ENCODE peak calls at places on chromosomes 6 and 20, in six cellular contexts. Z is IMR-90, P is HepG2, M is GM12878, G is H1, E is K562. F is an unnamed sample.

GRCh38 chr6:102763886-102764285 is 1370.4 kb downstream of the GRIK2 start:
- DNase-seq in Z (no peak), P (no peak), M (no peak), G (no peak), E (no peak), F (no peak)

GRCh38 chr6:113363866-113364265 is 493.3 kb upstream of the MARCKS start:
- DNase-seq in Z (peak), P (no peak), M (no peak), G (no peak), E (no peak), F (no peak)

GRCh38 chr20:32784369-32785080 is 22.3 kb downstream of the DNMT3B start:
- DNase-seq in Z (no peak), P (no peak), M (no peak), G (no peak), E (no peak), F (no peak)

GRCh38 chr6:39778581-39779270 is 13.4 kb upstream of the DAAM2 start:
- DNase-seq in Z (peak), P (no peak), M (no peak), G (no peak), E (no peak), F (no peak)

GRCh38 chr6:32885698-32886286 is 31.8 kb downstream of the PSMB9 start:
- DNase-seq in Z (peak), P (peak), M (peak), G (no peak), E (peak), F (peak)

GRCh38 chr6:30619561-30619960 is 1.9 kb downstream of the MRPS18B start:
- DNase-seq in Z (no peak), P (no peak), M (no peak), G (no peak), E (no peak), F (no peak)

GRCh38 chr6:125983246-125983945 is 2.9 kb upstream of the TRMT11 start:
- DNase-seq in Z (peak), P (no peak), M (no peak), G (no peak), E (no peak), F (no peak)

GRCh38 chr6:24583463-24584389 is 62.3 kb downstream of the KIAA0319 start:
- DNase-seq in Z (peak), P (peak), M (peak), G (peak), E (peak), F (peak)

GRCh38 chr20:20491110-20491783 is 123.3 kb downstream of the INSM1 start:
- DNase-seq in Z (peak), P (no peak), M (no peak), G (no peak), E (no peak), F (no peak)

GRCh38 chr20:25499855-25500434 is 85.4 kb downstream of the NINL start:
- DNase-seq in Z (no peak), P (no peak), M (no peak), G (no peak), E (no peak), F (no peak)

GRCh38 chr6:143405381-143406154 is 44.9 kb downstream of the ADAT2 start:
- DNase-seq in Z (peak), P (no peak), M (no peak), G (no peak), E (no peak), F (no peak)

GRCh38 chr6:116034327-116034726 is 26.4 kb downstream of the FRK start:
- DNase-seq in Z (peak), P (no peak), M (no peak), G (no peak), E (no peak), F (no peak)

GRCh38 chr6:168902075-168902474 is 351.6 kb downstream of the THBS2 start:
- DNase-seq in Z (no peak), P (no peak), M (no peak), G (no peak), E (no peak), F (no peak)
- TF ChIP-seq CEBPB in Z (no peak), P (no peak), M (no peak), G (no peak), E (no peak), F (no peak)

GRCh38 chr20:35286077-35286898 is 1.7 kb upstream of the EIF6 start:
- DNase-seq in Z (no peak), P (peak), M (no peak), G (no peak), E (no peak), F (no peak)

GRCh38 chr20:35284992-35285805 is 627 bp upstream of the EIF6 start:
- DNase-seq in Z (no peak), P (no peak), M (no peak), G (no peak), E (no peak), F (no peak)

GRCh38 chr20:35285806-35286076 is 1.2 kb upstream of the EIF6 start:
- DNase-seq in Z (peak), P (peak), M (no peak), G (no peak), E (peak), F (no peak)

GRCh38 chr20:35283441-35284266 is 918 bp downstream of the EIF6 start:
- DNase-seq in Z (no peak), P (no peak), M (no peak), G (no peak), E (peak), F (no peak)

GRCh38 chr20:35284267-35284991 is at the start of gene EIF6:
- DNase-seq in Z (peak), P (peak), M (peak), G (peak), E (peak), F (peak)
- TF ChIP-seq POLR2A in Z (peak), P (peak), M (peak), G (no peak), E (peak), F (peak)

DNA sequence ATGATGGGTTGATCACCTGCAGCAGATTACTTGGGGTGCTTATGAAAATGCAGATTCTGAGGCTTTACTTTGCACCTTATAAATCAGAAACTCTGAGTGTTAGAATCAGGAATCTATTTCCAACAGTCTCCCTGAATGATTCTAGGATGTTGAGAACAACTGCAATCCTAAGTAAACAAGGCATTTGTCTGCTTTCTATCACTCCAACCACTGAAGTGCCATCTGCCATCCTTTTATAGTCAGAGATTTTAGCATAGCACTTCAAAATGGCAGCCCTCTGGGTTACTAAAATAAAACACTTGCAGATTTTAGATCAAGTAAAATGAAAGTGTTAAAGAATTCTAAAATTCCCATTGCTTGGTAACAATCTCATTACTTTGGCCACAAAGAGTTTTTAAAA is 258.8 kb downstream of the CD109 start:
- DNase-seq in Z (no peak), P (no peak), M (no peak), G (no peak), E (no peak), F (no peak)
- H2AFZ ChIP-seq in Z (no peak), P (no peak), M (no peak), G (no peak), E (no peak), F (no peak)

DNA sequence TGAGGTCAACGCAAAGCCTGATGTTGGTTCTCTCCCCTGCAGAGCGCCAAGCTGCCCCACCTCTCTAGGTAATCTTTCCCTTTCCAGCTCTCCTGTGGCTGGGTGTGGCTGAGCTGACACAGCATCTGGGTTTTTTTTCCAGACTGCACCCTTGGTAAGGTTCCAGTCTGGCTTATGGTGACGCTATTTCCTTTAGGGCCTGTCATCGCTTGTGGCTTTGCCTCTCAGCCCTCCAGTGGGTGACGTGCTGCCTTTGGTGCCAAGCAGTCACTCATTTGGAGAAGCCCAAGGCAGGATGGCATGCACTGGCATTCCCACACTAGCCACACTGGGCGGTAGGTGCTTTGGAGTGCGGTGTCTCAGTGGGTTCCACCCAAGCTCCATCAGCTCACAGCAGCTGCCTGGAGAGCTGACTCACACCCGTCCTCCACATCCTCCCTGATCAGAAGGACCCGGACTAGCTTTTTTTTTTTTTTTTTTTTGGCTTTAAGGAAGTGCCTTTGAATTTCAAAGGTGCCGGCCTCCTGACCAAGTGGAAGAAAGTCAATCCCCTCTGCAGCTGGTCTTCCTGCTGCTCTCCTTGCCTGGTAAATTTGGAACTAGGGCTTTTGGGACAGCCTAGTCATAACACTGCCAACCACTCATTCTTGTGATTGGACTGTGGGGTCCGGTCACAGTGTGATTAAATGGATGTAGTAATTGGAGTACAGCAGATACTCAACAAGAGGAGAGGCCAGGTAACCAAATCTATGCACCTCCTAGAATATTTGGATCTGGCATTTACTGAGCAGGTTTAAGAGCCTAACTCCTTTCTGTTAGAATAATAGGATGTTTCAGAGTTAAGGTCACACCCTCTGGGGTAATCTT is 153.6 kb downstream of the CD83 start:
- DNase-seq in Z (peak), P (no peak), M (no peak), G (no peak), E (peak), F (peak)
- TF ChIP-seq CEBPB in Z (no peak), P (no peak), M (no peak), G (no peak), E (no peak), F (peak)

GRCh38 chr6:134880487-134881190 is 69.3 kb downstream of the ALDH8A1 start:
- DNase-seq in Z (no peak), P (no peak), M (no peak), G (no peak), E (no peak), F (no peak)
- TF ChIP-seq POLR2A in Z (no peak), P (no peak), M (no peak), G (no peak), E (no peak), F (no peak)

GRCh38 chr6:107310362-107310761 is 149.0 kb downstream of the PDSS2 start:
- DNase-seq in Z (no peak), P (no peak), M (no peak), G (no peak), E (no peak), F (no peak)

GRCh38 chr6:107305391-107305790 is 154.0 kb downstream of the PDSS2 start:
- DNase-seq in Z (no peak), P (no peak), M (no peak), G (no peak), E (no peak), F (no peak)

GRCh38 chr6:107308676-107309075 is 150.7 kb downstream of the PDSS2 start:
- DNase-seq in Z (no peak), P (no peak), M (no peak), G (no peak), E (no peak), F (no peak)

GRCh38 chr6:107304421-107305025 is 154.8 kb downstream of the PDSS2 start:
- DNase-seq in Z (peak), P (no peak), M (no peak), G (no peak), E (no peak), F (peak)
- H2AFZ ChIP-seq in Z (no peak), P (no peak), M (no peak), G (no peak), E (no peak), F (no peak)

GRCh38 chr20:63686492-63687321 is 9.7 kb upstream of the TNFRSF6B start:
- DNase-seq in Z (peak), P (no peak), M (no peak), G (no peak), E (peak), F (peak)
- TF ChIP-seq CEBPB in Z (peak), P (no peak), M (no peak), G (no peak), E (no peak), F (no peak)

F was measured in HCT116.